ENCODE peak calls at places on chromosomes 1 and 21, in eight cellular contexts. One of them, this sample, is unnamed.
A peak's percentile ranks its signal among the peaks of the same experiment; 100 is the strongest.

GRCh38 chr1:167938083-167938482 is 1.2 kb upstream of the MPC2 start:
- DNase-seq in HepG2: peak; percentile 12
- DNase-seq in SK-N-SH: no peak
- DNase-seq in endothelial cell of umbilical vein: peak; percentile 21
- DNase-seq in GM12878: no peak
- DNase-seq in H1: no peak
- DNase-seq in K562: peak; percentile 53
- DNase-seq in HCT116: no peak
- DNase-seq in this sample: no peak

GRCh38 chr1:55286851-55287602 is 71.9 kb upstream of the USP24 start:
- DNase-seq in SK-N-SH: no peak
- DNase-seq in H1: no peak
- DNase-seq in K562: no peak
- DNase-seq in HepG2: no peak
- DNase-seq in endothelial cell of umbilical vein: peak; percentile 40
- DNase-seq in GM12878: no peak
- DNase-seq in HCT116: no peak
- DNase-seq in this sample: no peak

GRCh38 chr1:232084584-232085223 is 458.1 kb downstream of the DISC1 start:
- DNase-seq in SK-N-SH: no peak
- DNase-seq in GM12878: no peak
- DNase-seq in HCT116: no peak
- DNase-seq in K562: no peak
- DNase-seq in H1: peak; percentile 13
- DNase-seq in HepG2: no peak
- DNase-seq in endothelial cell of umbilical vein: peak; percentile 28
- DNase-seq in this sample: no peak

GRCh38 chr1:119266858-119267257 is 101.7 kb upstream of the HAO2 start:
- DNase-seq in HCT116: no peak
- DNase-seq in K562: no peak
- DNase-seq in GM12878: no peak
- DNase-seq in HepG2: no peak
- DNase-seq in H1: no peak
- DNase-seq in SK-N-SH: no peak
- DNase-seq in endothelial cell of umbilical vein: no peak
- DNase-seq in this sample: no peak

GRCh38 chr1:27585684-27586083 is 18.3 kb downstream of the AHDC1 start:
- DNase-seq in SK-N-SH: no peak
- DNase-seq in HepG2: no peak
- DNase-seq in H1: no peak
- DNase-seq in GM12878: no peak
- DNase-seq in K562: no peak
- DNase-seq in endothelial cell of umbilical vein: no peak
- DNase-seq in HCT116: no peak
- DNase-seq in this sample: no peak

GRCh38 chr1:172940170-172940855 is 110.4 kb downstream of the TNFSF18 start:
- DNase-seq in K562: no peak
- DNase-seq in HCT116: no peak
- DNase-seq in SK-N-SH: no peak
- DNase-seq in endothelial cell of umbilical vein: no peak
- DNase-seq in HepG2: no peak
- DNase-seq in GM12878: no peak
- DNase-seq in H1: no peak
- DNase-seq in this sample: no peak

GRCh38 chr1:9279172-9279840 is 13.4 kb upstream of the SPSB1 start:
- DNase-seq in H1: no peak
- DNase-seq in HCT116: no peak
- DNase-seq in endothelial cell of umbilical vein: no peak
- DNase-seq in SK-N-SH: no peak
- DNase-seq in HepG2: peak; percentile 54
- DNase-seq in K562: no peak
- DNase-seq in GM12878: no peak
- DNase-seq in this sample: no peak

GRCh38 chr1:50427818-50428779 is 4.9 kb upstream of the DMRTA2 start:
- DNase-seq in H1: no peak
- DNase-seq in SK-N-SH: peak; percentile 56
- DNase-seq in HepG2: no peak
- DNase-seq in endothelial cell of umbilical vein: no peak
- DNase-seq in GM12878: no peak
- DNase-seq in HCT116: no peak
- DNase-seq in K562: no peak
- DNase-seq in this sample: no peak

GRCh38 chr1:2636733-2637132 is 3.9 kb upstream of the MMEL1 start:
- DNase-seq in HepG2: no peak
- DNase-seq in GM12878: no peak
- DNase-seq in SK-N-SH: no peak
- DNase-seq in HCT116: no peak
- DNase-seq in endothelial cell of umbilical vein: no peak
- DNase-seq in K562: no peak
- DNase-seq in H1: no peak
- DNase-seq in this sample: no peak

GRCh38 chr1:15760520-15761211 is 2.1 kb downstream of the FBLIM1 start:
- DNase-seq in GM12878: no peak
- DNase-seq in K562: no peak
- DNase-seq in endothelial cell of umbilical vein: peak; percentile 86
- DNase-seq in H1: no peak
- DNase-seq in SK-N-SH: peak; percentile 82
- DNase-seq in HCT116: no peak
- DNase-seq in HepG2: no peak
- DNase-seq in this sample: no peak

GRCh38 chr1:181150842-181151241 is 62.3 kb downstream of the IER5 start:
- DNase-seq in HCT116: no peak
- DNase-seq in HepG2: no peak
- DNase-seq in K562: no peak
- DNase-seq in endothelial cell of umbilical vein: no peak
- DNase-seq in GM12878: no peak
- DNase-seq in SK-N-SH: no peak
- DNase-seq in H1: no peak
- DNase-seq in this sample: no peak

GRCh38 chr1:181151378-181152326 is 63.2 kb downstream of the IER5 start:
- DNase-seq in GM12878: no peak
- DNase-seq in SK-N-SH: peak; percentile 39
- DNase-seq in endothelial cell of umbilical vein: no peak
- DNase-seq in H1: no peak
- DNase-seq in HCT116: no peak
- DNase-seq in HepG2: no peak
- DNase-seq in K562: peak; percentile 62
- DNase-seq in this sample: no peak

GRCh38 chr1:181148636-181149035 is 60.1 kb downstream of the IER5 start:
- DNase-seq in GM12878: no peak
- DNase-seq in HepG2: no peak
- DNase-seq in K562: no peak
- DNase-seq in H1: no peak
- DNase-seq in HCT116: no peak
- DNase-seq in SK-N-SH: no peak
- DNase-seq in endothelial cell of umbilical vein: no peak
- DNase-seq in this sample: no peak

GRCh38 chr1:181150273-181150672 is 61.8 kb downstream of the IER5 start:
- DNase-seq in GM12878: no peak
- DNase-seq in K562: no peak
- DNase-seq in HepG2: no peak
- DNase-seq in SK-N-SH: no peak
- DNase-seq in endothelial cell of umbilical vein: no peak
- DNase-seq in H1: no peak
- DNase-seq in HCT116: no peak
- DNase-seq in this sample: no peak

GRCh38 chr1:181149326-181150000 is 61.0 kb downstream of the IER5 start:
- DNase-seq in K562: no peak
- DNase-seq in GM12878: no peak
- DNase-seq in H1: no peak
- DNase-seq in SK-N-SH: no peak
- DNase-seq in endothelial cell of umbilical vein: no peak
- DNase-seq in HepG2: no peak
- DNase-seq in HCT116: no peak
- DNase-seq in this sample: no peak
- TF ChIP-seq POLR2AphosphoS5 in K562: no peak
- TF ChIP-seq POLR2AphosphoS5 in GM12878: peak; percentile 32
- TF ChIP-seq POLR2AphosphoS5 in H1: no peak
- TF ChIP-seq POLR2AphosphoS5 in SK-N-SH: no peak
- TF ChIP-seq POLR2AphosphoS5 in endothelial cell of umbilical vein: no peak
- TF ChIP-seq POLR2AphosphoS5 in HepG2: no peak
- TF ChIP-seq POLR2AphosphoS5 in HCT116: no peak
- TF ChIP-seq POLR2AphosphoS5 in this sample: no peak

GRCh38 chr1:66326867-66327266 is 207.1 kb upstream of the SGIP1 start:
- DNase-seq in GM12878: no peak
- DNase-seq in endothelial cell of umbilical vein: no peak
- DNase-seq in HCT116: no peak
- DNase-seq in H1: no peak
- DNase-seq in K562: no peak
- DNase-seq in SK-N-SH: no peak
- DNase-seq in HepG2: no peak
- DNase-seq in this sample: no peak
- H3K4me3 ChIP-seq in GM12878: no peak overlapping the region
- H3K4me3 ChIP-seq in endothelial cell of umbilical vein: no peak overlapping the region
- H3K4me3 ChIP-seq in HCT116: no peak overlapping the region
- H3K4me3 ChIP-seq in H1: no peak overlapping the region
- H3K4me3 ChIP-seq in K562: no peak overlapping the region
- H3K4me3 ChIP-seq in SK-N-SH: no peak overlapping the region
- H3K4me3 ChIP-seq in HepG2: no peak overlapping the region
- H3K4me3 ChIP-seq in this sample: no peak overlapping the region

GRCh38 chr1:165843304-165843703 is 15.9 kb downstream of the UCK2 start:
- DNase-seq in HCT116: no peak
- DNase-seq in K562: no peak
- DNase-seq in endothelial cell of umbilical vein: no peak
- DNase-seq in SK-N-SH: no peak
- DNase-seq in H1: no peak
- DNase-seq in HepG2: no peak
- DNase-seq in GM12878: no peak
- DNase-seq in this sample: no peak
- H3K9ac ChIP-seq in HCT116: no peak overlapping the region
- H3K9ac ChIP-seq in K562: no peak overlapping the region
- H3K9ac ChIP-seq in endothelial cell of umbilical vein: no peak overlapping the region
- H3K9ac ChIP-seq in SK-N-SH: no peak overlapping the region
- H3K9ac ChIP-seq in H1: no peak overlapping the region
- H3K9ac ChIP-seq in HepG2: no peak overlapping the region
- H3K9ac ChIP-seq in GM12878: no peak overlapping the region
- H3K9ac ChIP-seq in this sample: no peak overlapping the region

GRCh38 chr21:38752051-38752505 is 53.7 kb upstream of the ETS2 start:
- DNase-seq in K562: no peak
- DNase-seq in HCT116: no peak
- DNase-seq in SK-N-SH: no peak
- DNase-seq in H1: no peak
- DNase-seq in GM12878: no peak
- DNase-seq in HepG2: no peak
- DNase-seq in endothelial cell of umbilical vein: no peak
- DNase-seq in this sample: no peak

GRCh38 chr21:38758815-38759214 is 46.9 kb upstream of the ETS2 start:
- DNase-seq in SK-N-SH: peak; percentile 61
- DNase-seq in K562: no peak
- DNase-seq in HepG2: no peak
- DNase-seq in HCT116: no peak
- DNase-seq in GM12878: no peak
- DNase-seq in endothelial cell of umbilical vein: no peak
- DNase-seq in H1: no peak
- DNase-seq in this sample: no peak

GRCh38 chr21:38756746-38757145 is 49.0 kb upstream of the ETS2 start:
- DNase-seq in endothelial cell of umbilical vein: no peak
- DNase-seq in K562: no peak
- DNase-seq in SK-N-SH: no peak
- DNase-seq in H1: no peak
- DNase-seq in HCT116: no peak
- DNase-seq in GM12878: no peak
- DNase-seq in HepG2: no peak
- DNase-seq in this sample: no peak

GRCh38 chr21:38751379-38752050 is 54.2 kb upstream of the ETS2 start:
- DNase-seq in HepG2: no peak
- DNase-seq in H1: no peak
- DNase-seq in SK-N-SH: no peak
- DNase-seq in HCT116: no peak
- DNase-seq in K562: no peak
- DNase-seq in GM12878: no peak
- DNase-seq in endothelial cell of umbilical vein: peak; percentile 30
- DNase-seq in this sample: no peak

DNA sequence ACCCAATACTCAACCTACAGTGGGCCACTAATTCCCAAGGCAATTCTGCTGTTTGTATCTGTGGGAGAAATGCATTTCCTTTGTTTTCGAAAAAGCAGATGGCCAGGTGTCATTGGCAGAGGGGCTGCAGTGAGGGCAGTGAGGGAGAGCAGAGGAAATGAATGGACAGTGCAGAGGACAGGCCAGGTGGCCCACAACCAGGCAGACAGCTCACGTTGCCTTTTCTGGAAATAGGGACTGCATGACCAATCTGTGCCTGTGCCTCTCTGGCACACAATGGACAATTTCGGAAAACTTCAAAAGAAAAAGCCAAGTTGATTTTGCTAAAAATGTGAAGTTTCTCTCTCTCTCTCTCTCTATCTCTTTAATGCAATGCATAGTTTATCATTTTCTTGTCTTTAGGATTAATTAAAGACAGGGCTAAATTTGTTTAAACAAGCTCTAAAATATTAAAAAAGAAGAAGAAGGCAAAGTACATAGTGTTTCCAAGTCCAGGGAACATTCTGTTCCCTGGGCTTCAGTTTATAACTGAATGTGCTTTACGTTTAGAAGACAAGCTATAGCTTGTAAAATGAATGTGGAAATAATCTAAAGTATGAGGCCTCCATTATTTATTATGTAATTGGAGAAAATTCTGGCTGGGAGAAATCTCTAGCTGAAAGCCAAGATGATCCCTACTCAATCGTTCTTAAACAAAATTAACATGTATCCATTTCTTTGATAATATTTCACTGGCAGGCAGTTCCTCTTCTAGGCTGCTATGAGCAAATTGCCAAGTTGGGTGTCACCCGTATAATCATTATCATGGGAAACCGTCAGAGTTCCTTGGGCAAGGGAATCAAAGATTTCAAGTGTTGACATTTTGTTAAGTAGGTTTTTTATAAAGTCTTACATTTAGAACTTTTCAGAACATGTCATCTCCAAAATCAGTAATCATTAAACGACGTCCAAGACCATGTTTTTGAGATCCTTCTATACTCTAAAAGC is 52.3 kb upstream of the ETS2 start:
- DNase-seq in HCT116: no peak
- DNase-seq in H1: no peak
- DNase-seq in K562: no peak
- DNase-seq in endothelial cell of umbilical vein: no peak
- DNase-seq in HepG2: no peak
- DNase-seq in GM12878: no peak
- DNase-seq in SK-N-SH: no peak
- DNase-seq in this sample: no peak
- TF ChIP-seq POLR2AphosphoS5 in HCT116: no peak
- TF ChIP-seq POLR2AphosphoS5 in H1: no peak
- TF ChIP-seq POLR2AphosphoS5 in K562: no peak
- TF ChIP-seq POLR2AphosphoS5 in endothelial cell of umbilical vein: no peak
- TF ChIP-seq POLR2AphosphoS5 in HepG2: no peak
- TF ChIP-seq POLR2AphosphoS5 in GM12878: no peak
- TF ChIP-seq POLR2AphosphoS5 in SK-N-SH: no peak
- TF ChIP-seq POLR2AphosphoS5 in this sample: no peak

GRCh38 chr1:207049514-207049913 is 1.5 kb downstream of the YOD1 start:
- DNase-seq in SK-N-SH: no peak
- DNase-seq in HCT116: no peak
- DNase-seq in GM12878: no peak
- DNase-seq in K562: peak; percentile 50
- DNase-seq in endothelial cell of umbilical vein: no peak
- DNase-seq in HepG2: no peak
- DNase-seq in H1: no peak
- DNase-seq in this sample: no peak
- H3K4me3 ChIP-seq in SK-N-SH: peak overlapping the region; percentile 77
- H3K4me3 ChIP-seq in HCT116: peak overlapping the region; percentile 88
- H3K4me3 ChIP-seq in GM12878: peak overlapping the region; percentile 94
- H3K4me3 ChIP-seq in K562: peak overlapping the region; percentile 92
- H3K4me3 ChIP-seq in endothelial cell of umbilical vein: peak overlapping the region; percentile 95
- H3K4me3 ChIP-seq in HepG2: peak overlapping the region; percentile 96
- H3K4me3 ChIP-seq in H1: peak overlapping the region; percentile 99
- H3K4me3 ChIP-seq in this sample: peak overlapping the region; percentile 91